ENCODE peak calls at places on chromosome X, in seven cellular contexts. E is IMR-90, T is neuronal stem cell, A is mesenchymal stem cell, I is H1, O is mesendoderm, X is trophoblast cell. B is an unnamed sample.

GRCh38 chrX:29143756-29144155 is 556.5 kb downstream of the IL1RAPL1 start:
- DNase-seq in X (no peak), E (peak; percentile 3), A (no peak), I (no peak), T (no peak), O (no peak), B (no peak)

GRCh38 chrX:143664302-143664701 is 28.4 kb upstream of the SLITRK4 start:
- DNase-seq in A (peak; percentile 21), E (no peak), I (no peak), T (no peak), O (peak; percentile 18), X (peak; percentile 46), B (no peak)

GRCh38 chrX:97936296-97936695 is 1052.6 kb downstream of the RPA4 start:
- DNase-seq in I (no peak), T (no peak), O (no peak), A (no peak), E (no peak), X (no peak), B (no peak)

GRCh38 chrX:1392376-1393130 is 640 bp upstream of the SLC25A6 start:
- DNase-seq in I (no peak), O (peak; percentile 82), X (peak; percentile 71), E (peak; percentile 52), T (no peak), A (peak; percentile 78), B (peak; percentile 74)

GRCh38 chrX:10098235-10098819 is 58.4 kb upstream of the CLCN4 start:
- DNase-seq in I (no peak), A (no peak), E (no peak), O (no peak), T (no peak), X (no peak), B (no peak)

GRCh38 chrX:288561-288991 is 7.4 kb downstream of the PLCXD1 start:
- DNase-seq in T (no peak), X (no peak), A (no peak), E (no peak), I (no peak), O (no peak), B (no peak)

GRCh38 chrX:9765072-9765736 is 443 bp downstream of the GPR143 start:
- DNase-seq in I (no peak), T (no peak), E (no peak), O (peak; percentile 42), X (no peak), A (no peak), B (peak; percentile 40)

GRCh38 chrX:150212672-150213480 is 150.2 kb upstream of the MAMLD1 start:
- DNase-seq in I (no peak), X (peak; percentile 5), A (no peak), E (peak; percentile 52), T (no peak), O (peak; percentile 52), B (no peak)

GRCh38 chrX:17567173-17567572 is 170.1 kb upstream of the SCML1 start:
- DNase-seq in E (peak; percentile 33), O (no peak), A (no peak), X (no peak), T (no peak), I (no peak), B (no peak)

GRCh38 chrX:101368800-101369199 is 17.2 kb downstream of the BTK start:
- DNase-seq in A (no peak), T (no peak), X (no peak), E (no peak), I (no peak), O (no peak), B (no peak)

GRCh38 chrX:111100191-111100590 is 4.2 kb downstream of the PAK3 start:
- DNase-seq in T (peak; percentile 21), E (peak; percentile 24), X (peak; percentile 49), I (no peak), A (peak; percentile 19), O (peak; percentile 60), B (peak; percentile 65)

GRCh38 chrX:38505583-38505982 is 55.8 kb upstream of the TSPAN7 start:
- DNase-seq in E (no peak), O (no peak), T (no peak), I (no peak), A (no peak), X (no peak), B (no peak)

GRCh38 chrX:69361286-69361926 is 142.7 kb upstream of the NALF2 start:
- DNase-seq in I (no peak), E (peak; percentile 1), O (peak; percentile 23), A (no peak), X (peak; percentile 4), T (no peak), B (no peak)

GRCh38 chrX:9884031-9884779 is 83.0 kb upstream of the CLDN34 start:
- DNase-seq in X (no peak), E (no peak), T (no peak), O (no peak), A (no peak), I (no peak), B (no peak)

GRCh38 chrX:41599507-41599906 is 89.3 kb upstream of the GPR34 start:
- DNase-seq in T (no peak), E (no peak), A (no peak), X (no peak), I (no peak), O (no peak), B (no peak)

GRCh38 chrX:12891167-12891566 is 15.3 kb upstream of the TLR8 start:
- DNase-seq in A (no peak), T (no peak), X (no peak), O (no peak), I (no peak), E (no peak), B (no peak)

GRCh38 chrX:12887141-12887540 is 19.3 kb upstream of the TLR8 start:
- DNase-seq in I (no peak), T (no peak), X (no peak), O (no peak), A (no peak), E (no peak), B (no peak)

GRCh38 chrX:12887767-12888166 is 18.7 kb upstream of the TLR8 start:
- DNase-seq in X (no peak), E (no peak), A (no peak), O (no peak), T (no peak), I (no peak), B (no peak)

GRCh38 chrX:12891915-12892506 is 14.4 kb upstream of the TLR8 start:
- DNase-seq in T (no peak), A (no peak), E (no peak), X (no peak), I (no peak), O (no peak), B (no peak)

DNA sequence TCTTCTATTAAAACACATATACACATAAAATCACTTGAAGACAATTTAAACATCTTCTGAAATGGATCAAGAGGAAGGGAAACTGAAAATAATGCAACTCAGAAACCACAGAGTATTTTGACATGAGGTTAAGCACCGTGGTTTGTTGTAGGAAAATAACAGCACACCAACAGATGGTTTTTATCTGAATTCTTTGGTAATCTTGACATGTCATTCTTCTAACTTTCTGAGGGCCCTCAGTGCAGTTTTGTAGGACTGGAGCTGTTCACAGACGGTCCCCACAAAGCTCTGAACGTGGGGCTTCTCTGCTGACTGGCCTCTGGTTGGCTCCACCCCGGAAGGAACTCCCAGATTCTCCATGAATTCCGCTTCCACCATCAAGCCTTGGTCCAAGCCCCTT is 16.0 kb upstream of the TLR8 start:
- DNase-seq in O (no peak), T (no peak), E (no peak), A (no peak), I (no peak), X (no peak), B (no peak)
- H3K18ac ChIP-seq in O (no peak overlapping the region), T (no peak overlapping the region), E (no peak overlapping the region), A (no peak overlapping the region), I (no peak overlapping the region), X (no peak overlapping the region), B (no peak overlapping the region)

GRCh38 chrX:154715825-154716224 is 35.1 kb downstream of the GAB3 start:
- DNase-seq in T (no peak), E (no peak), O (no peak), A (no peak), I (no peak), X (no peak), B (peak; percentile 30)

GRCh38 chrX:154712781-154713391 is 38.0 kb downstream of the GAB3 start:
- DNase-seq in E (peak; percentile 73), I (no peak), O (no peak), A (peak; percentile 86), T (no peak), X (no peak), B (no peak)

GRCh38 chrX:154711264-154711663 is 39.6 kb downstream of the GAB3 start:
- DNase-seq in O (no peak), X (no peak), I (no peak), E (no peak), A (no peak), T (no peak), B (no peak)

GRCh38 chrX:154717824-154718223 is 33.1 kb downstream of the GAB3 start:
- DNase-seq in A (peak; percentile 92), X (no peak), E (peak; percentile 59), T (no peak), I (no peak), O (no peak), B (no peak)

GRCh38 chrX:154714925-154715324 is 36.0 kb downstream of the GAB3 start:
- DNase-seq in E (peak; percentile 50), A (peak; percentile 58), O (peak; percentile 44), T (peak; percentile 35), X (peak; percentile 76), I (no peak), B (peak; percentile 33)
- H3K18ac ChIP-seq in E (no peak overlapping the region), A (no peak overlapping the region), O (no peak overlapping the region), T (no peak overlapping the region), X (no peak overlapping the region), I (no peak overlapping the region), B (no peak overlapping the region)

GRCh38 chrX:79259073-79259689 is 108.0 kb downstream of the ITM2A start:
- DNase-seq in T (no peak), O (no peak), E (no peak), A (no peak), X (no peak), I (no peak), B (no peak)
- H3K18ac ChIP-seq in T (no peak overlapping the region), O (no peak overlapping the region), E (no peak overlapping the region), A (no peak overlapping the region), X (no peak overlapping the region), I (no peak overlapping the region), B (no peak overlapping the region)

GRCh38 chrX:47620303-47620685 is 637 bp upstream of the SYN1 start:
- DNase-seq in O (no peak), X (no peak), E (no peak), T (no peak), A (no peak), I (no peak), B (no peak)

GRCh38 chrX:47619486-47620302 is at the start of gene SYN1:
- DNase-seq in O (peak; percentile 82), X (peak; percentile 46), T (peak; percentile 79), I (peak; percentile 47), E (peak; percentile 74), A (peak; percentile 71), B (peak; percentile 79)

GRCh38 chrX:47618923-47619485 is 653 bp downstream of the SYN1 start:
- DNase-seq in X (no peak), T (no peak), I (no peak), O (no peak), E (no peak), A (no peak), B (no peak)

GRCh38 chrX:47623540-47624027 is 3.9 kb upstream of the SYN1 start:
- DNase-seq in O (peak; percentile 91), I (peak; percentile 73), X (peak; percentile 35), E (peak; percentile 76), T (peak; percentile 56), A (peak; percentile 77), B (peak; percentile 94)

DNA sequence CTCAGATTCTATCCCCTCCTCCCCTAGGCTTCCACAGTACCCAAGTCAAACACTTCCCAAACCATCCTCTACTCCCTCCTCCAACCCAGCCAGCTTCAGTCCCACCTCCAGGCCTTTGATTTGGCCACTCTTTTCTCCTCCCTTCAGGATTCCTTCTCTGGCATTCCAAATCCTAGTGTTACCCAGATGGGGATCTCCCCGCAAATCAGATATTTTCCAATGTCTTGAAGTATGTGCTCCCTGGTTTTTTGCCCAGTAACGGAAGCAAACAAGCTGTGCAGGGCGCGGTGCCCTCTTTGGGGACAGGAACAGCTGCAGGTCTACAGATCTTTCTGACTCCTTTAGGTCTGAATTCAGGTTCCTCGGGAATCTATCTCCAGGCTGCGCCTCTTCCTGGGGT is 2.2 kb upstream of the SYN1 start:
- DNase-seq in I (no peak), E (no peak), O (no peak), A (no peak), X (no peak), T (no peak), B (no peak)
- H3K18ac ChIP-seq in I (no peak overlapping the region), E (no peak overlapping the region), O (no peak overlapping the region), A (no peak overlapping the region), X (no peak overlapping the region), T (no peak overlapping the region), B (no peak overlapping the region)